ENCODE peak calls at places on chromosomes 4 and X, in ten cellular contexts. G, B, E, V, L, O, J, H, I and D are unnamed samples.

GRCh38 chr4:121778991-121779628 is 14.1 kb upstream of the SMIM43 start:
- DNase-seq in E (no peak), J (no peak), H (no peak), O (no peak), V (no peak), B (no peak), G (no peak), I (no peak), L (no peak), D (no peak)

GRCh38 chr4:55318135-55318534 is 27.9 kb upstream of the SRD5A3 start:
- DNase-seq in E (no peak), O (no peak), J (no peak), B (no peak), H (no peak), I (no peak), V (no peak), G (peak; percentile 8), L (no peak), D (peak; percentile 47)

GRCh38 chr4:67744561-67745283 is 9.5 kb downstream of the GNRHR start:
- DNase-seq in J (no peak), I (no peak), O (no peak), H (no peak), V (no peak), L (no peak), B (no peak), G (peak; percentile 29), E (no peak), D (no peak)

GRCh38 chr4:3462790-3463415 is at the start of gene DOK7:
- DNase-seq in H (no peak), G (peak; percentile 44), O (no peak), L (no peak), J (no peak), B (no peak), V (no peak), E (no peak), I (no peak), D (no peak)

GRCh38 chr4:4866833-4867744 is 7.6 kb downstream of the MSX1 start:
- DNase-seq in B (no peak), O (no peak), L (no peak), G (no peak), V (no peak), J (no peak), H (peak; percentile 61), I (no peak), E (no peak), D (peak; percentile 53)

GRCh38 chrX:119887721-119888425 is 7.8 kb upstream of the AKAP14 start:
- DNase-seq in I (peak; percentile 45), J (peak; percentile 79), O (no peak), H (peak; percentile 74), L (peak; percentile 74), B (peak; percentile 36), E (peak; percentile 34), G (peak; percentile 72), V (no peak), D (peak; percentile 74)

GRCh38 chr4:184503869-184504300 is 29.5 kb upstream of the IRF2 start:
- DNase-seq in O (no peak), V (no peak), L (no peak), H (no peak), I (no peak), E (peak; percentile 12), B (no peak), J (no peak), G (no peak), D (peak; percentile 55)

GRCh38 chr4:26803462-26803861 is 57.2 kb upstream of the STIM2 start:
- DNase-seq in G (peak; percentile 32), H (no peak), E (no peak), J (peak; percentile 44), L (no peak), V (no peak), O (no peak), I (no peak), B (no peak), D (no peak)

GRCh38 chr4:38921151-38921550 is 53.5 kb downstream of the FAM114A1 start:
- DNase-seq in V (no peak), E (no peak), B (no peak), G (peak; percentile 4), L (no peak), J (no peak), I (no peak), O (no peak), H (no peak), D (no peak)

GRCh38 chrX:115449742-115450141 is 111.2 kb upstream of the PLS3 start:
- DNase-seq in I (no peak), O (no peak), L (no peak), V (no peak), J (no peak), E (no peak), H (no peak), B (no peak), G (peak; percentile 29), D (peak; percentile 83)

GRCh38 chrX:2224597-2225235 is 276.1 kb downstream of the DHRSX start:
- DNase-seq in G (no peak), B (no peak), O (no peak), L (no peak), H (no peak), I (no peak), E (no peak), J (no peak), V (no peak), D (no peak)

GRCh38 chr4:22766068-22766467 is 73.3 kb downstream of the GBA3 start:
- DNase-seq in I (no peak), E (no peak), H (no peak), V (no peak), G (no peak), O (no peak), B (no peak), L (no peak), J (no peak), D (no peak)

GRCh38 chrX:47158131-47158530 is 13.1 kb downstream of the RBM10 start:
- DNase-seq in I (no peak), H (no peak), J (no peak), B (no peak), L (no peak), V (no peak), E (no peak), G (no peak), O (no peak), D (no peak)

GRCh38 chr4:152352645-152353116 is 183.2 kb downstream of the FBXW7 start:
- DNase-seq in H (peak; percentile 34), O (no peak), J (peak; percentile 78), V (peak; percentile 95), I (no peak), L (peak; percentile 53), E (peak; percentile 27), B (no peak), G (peak; percentile 97), D (peak; percentile 91)

GRCh38 chrX:119236599-119237525 is 777 bp downstream of the PGRMC1 start:
- DNase-seq in B (no peak), J (peak; percentile 6), G (peak; percentile 71), O (no peak), E (no peak), H (no peak), V (no peak), L (peak; percentile 7), I (peak; percentile 1), D (peak; percentile 45)

GRCh38 chr4:70802923-70803605 is 36.6 kb downstream of the GRSF1 start:
- DNase-seq in V (no peak), G (no peak), E (no peak), I (no peak), H (no peak), L (peak; percentile 9), J (no peak), B (no peak), O (no peak), D (no peak)

GRCh38 chr4:78612398-78613005 is 60.9 kb downstream of the ANXA3 start:
- DNase-seq in E (no peak), B (no peak), G (peak; percentile 78), V (no peak), H (no peak), L (no peak), O (no peak), I (no peak), J (no peak), D (peak; percentile 79)

GRCh38 chr4:25723409-25723808 is 67.8 kb downstream of the SLC34A2 start:
- DNase-seq in J (no peak), H (no peak), V (no peak), B (no peak), I (no peak), G (peak; percentile 33), O (no peak), E (no peak), L (no peak), D (no peak)

GRCh38 chrX:110795645-110796510 is at the start of gene CHRDL1:
- DNase-seq in O (no peak), J (peak; percentile 47), H (peak; percentile 38), I (no peak), E (no peak), L (peak; percentile 59), B (no peak), G (peak; percentile 2), V (no peak), D (no peak)

GRCh38 chrX:9205599-9206223 is 171.8 kb upstream of the FAM9B start:
- DNase-seq in G (no peak), E (peak; percentile 20), J (no peak), L (no peak), H (no peak), O (no peak), I (no peak), V (no peak), B (no peak), D (no peak)

GRCh38 chr4:163350672-163351071 is 7.0 kb downstream of the NPY5R start:
- DNase-seq in O (no peak), G (no peak), I (no peak), E (no peak), B (no peak), V (no peak), L (no peak), J (no peak), H (no peak), D (no peak)

GRCh38 chr4:771464-771863 is 54.5 kb downstream of the CPLX1 start:
- DNase-seq in I (no peak), L (no peak), H (no peak), O (no peak), G (no peak), E (no peak), B (no peak), V (no peak), J (no peak), D (no peak)

GRCh38 chr4:82711158-82711785 is 87.3 kb downstream of the SCD5 start:
- DNase-seq in J (no peak), H (no peak), O (no peak), E (no peak), G (no peak), B (no peak), I (no peak), L (no peak), V (no peak), D (no peak)

GRCh38 chr4:122480023-122480422 is 23.5 kb upstream of the IL2 start:
- DNase-seq in G (no peak), H (no peak), I (no peak), B (no peak), J (no peak), L (no peak), O (no peak), V (peak; percentile 24), E (no peak), D (no peak)